ENCODE peak calls at places on chromosomes 7 and 10, in nine cellular contexts. I, G, O, B, N, A, T, X and Z are unnamed samples.

GRCh38 chr10:21488954-21489446 is 36.5 kb downstream of the SKIDA1 start:
- DNase-seq in B (no peak), N (no peak), I (no peak), T (no peak), O (no peak), X (no peak), A (no peak), G (no peak), Z (no peak)

GRCh38 chr7:15784694-15785030 is 98.2 kb upstream of the MEOX2 start:
- DNase-seq in T (no peak), O (no peak), N (no peak), A (no peak), I (no peak), G (no peak), X (no peak), B (no peak), Z (no peak)

GRCh38 chr10:22158426-22158825 is 59.4 kb downstream of the EBLN1 start:
- DNase-seq in T (no peak), I (no peak), G (no peak), N (peak; percentile 63), A (no peak), B (no peak), X (no peak), O (no peak), Z (no peak)

GRCh38 chr10:15370212-15370740 is 813 bp downstream of the FAM171A1 start:
- DNase-seq in B (peak; percentile 35), N (peak; percentile 30), T (peak; percentile 21), A (no peak), G (no peak), O (peak; percentile 79), I (no peak), X (no peak), Z (no peak)

GRCh38 chr7:135712182-135712782 is 15.7 kb downstream of the SLC13A4 start:
- DNase-seq in T (no peak), G (no peak), I (no peak), X (no peak), A (no peak), O (peak; percentile 81), B (no peak), N (no peak), Z (no peak)

GRCh38 chr7:33961948-33962347 is 56.6 kb downstream of the BMPER start:
- DNase-seq in N (peak; percentile 20), T (no peak), A (no peak), G (no peak), X (no peak), B (no peak), O (no peak), I (no peak), Z (no peak)

GRCh38 chr7:12637819-12638592 is 49.4 kb upstream of the ARL4A start:
- DNase-seq in T (no peak), G (no peak), I (no peak), N (no peak), X (no peak), A (no peak), B (no peak), O (peak; percentile 19), Z (no peak)

GRCh38 chr7:13851756-13852155 is 137.7 kb downstream of the ETV1 start:
- DNase-seq in B (no peak), T (no peak), O (peak; percentile 33), N (peak; percentile 26), X (no peak), A (no peak), G (no peak), I (no peak), Z (no peak)

GRCh38 chr10:43322321-43322720 is 49.1 kb upstream of the FXYD4 start:
- DNase-seq in A (no peak), T (no peak), O (no peak), I (no peak), X (no peak), N (no peak), B (no peak), G (no peak), Z (no peak)

GRCh38 chr7:155181768-155182167 is 111.6 kb downstream of the HTR5A start:
- DNase-seq in G (no peak), B (no peak), X (no peak), I (no peak), N (no peak), T (no peak), O (no peak), A (no peak), Z (no peak)

GRCh38 chr7:27901028-27901760 is 161.2 kb downstream of the TAX1BP1 start:
- DNase-seq in G (no peak), T (peak; percentile 19), I (no peak), A (peak; percentile 40), B (no peak), X (peak; percentile 28), N (peak; percentile 54), O (no peak), Z (no peak)

DNA sequence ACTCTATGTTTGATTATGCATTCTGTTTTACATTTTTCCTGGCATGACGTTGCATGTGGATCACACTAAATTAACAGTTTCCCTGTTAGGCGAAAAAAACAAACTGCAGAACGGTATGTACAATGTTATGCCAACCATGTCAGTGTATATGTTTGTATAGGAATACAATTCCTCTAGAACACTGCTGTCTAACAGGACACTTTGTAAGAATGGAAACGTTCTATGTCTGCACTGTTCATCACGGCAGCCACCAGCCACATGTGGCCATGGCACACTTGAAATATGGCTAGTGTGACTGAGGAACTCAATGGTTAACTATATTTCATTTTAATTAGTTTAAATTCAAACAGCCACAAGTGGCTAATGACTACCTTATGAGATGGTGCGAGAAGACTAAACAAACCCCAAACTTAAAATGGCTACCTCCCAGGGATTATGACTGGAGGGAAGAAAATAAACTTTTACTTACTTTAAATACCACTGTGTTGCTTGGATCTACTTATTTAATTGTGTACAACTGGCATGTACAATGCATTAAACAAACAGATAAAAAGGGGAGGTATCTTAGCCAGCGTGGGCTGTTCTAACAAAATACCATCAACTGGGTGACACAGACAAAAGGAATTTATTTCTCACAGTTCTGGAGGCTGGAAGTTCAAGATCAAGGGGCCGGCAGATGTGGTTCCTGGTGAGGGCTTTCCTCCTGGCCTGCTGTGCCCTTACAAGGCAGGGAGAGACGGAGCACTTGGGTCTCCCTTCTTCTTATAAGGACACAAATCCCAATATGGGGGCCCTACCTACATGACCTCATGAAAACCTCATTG is 281.3 kb upstream of the KLF14 start:
- DNase-seq in X (peak; percentile 76), A (no peak), B (no peak), T (no peak), G (no peak), O (no peak), N (peak; percentile 76), I (no peak), Z (no peak)
- H3K27ac ChIP-seq in X (peak overlapping the region; percentile 5), A (peak overlapping the region; percentile 15), B (no peak overlapping the region), T (peak overlapping the region; percentile 24), G (peak overlapping the region; percentile 48), O (no peak overlapping the region), N (no peak overlapping the region), I (no peak overlapping the region), Z (no peak overlapping the region)

GRCh38 chr7:26688388-26688787 is 176.0 kb downstream of the SKAP2 start:
- DNase-seq in I (no peak), N (no peak), A (no peak), B (no peak), G (no peak), X (no peak), T (no peak), O (no peak), Z (no peak)

GRCh38 chr7:26691886-26692285 is 172.5 kb downstream of the SKAP2 start:
- DNase-seq in N (no peak), B (no peak), A (no peak), G (no peak), I (no peak), O (no peak), X (no peak), T (no peak), Z (no peak)

GRCh38 chr7:26690135-26690534 is 174.3 kb downstream of the SKAP2 start:
- DNase-seq in G (no peak), N (no peak), O (no peak), I (no peak), A (no peak), B (no peak), T (peak; percentile 25), X (no peak), Z (no peak)

GRCh38 chr7:26686448-26686981 is 177.9 kb downstream of the SKAP2 start:
- DNase-seq in G (peak; percentile 38), B (peak; percentile 21), N (peak; percentile 50), X (peak; percentile 63), O (peak; percentile 17), T (peak; percentile 31), I (no peak), A (peak; percentile 42), Z (no peak)

DNA sequence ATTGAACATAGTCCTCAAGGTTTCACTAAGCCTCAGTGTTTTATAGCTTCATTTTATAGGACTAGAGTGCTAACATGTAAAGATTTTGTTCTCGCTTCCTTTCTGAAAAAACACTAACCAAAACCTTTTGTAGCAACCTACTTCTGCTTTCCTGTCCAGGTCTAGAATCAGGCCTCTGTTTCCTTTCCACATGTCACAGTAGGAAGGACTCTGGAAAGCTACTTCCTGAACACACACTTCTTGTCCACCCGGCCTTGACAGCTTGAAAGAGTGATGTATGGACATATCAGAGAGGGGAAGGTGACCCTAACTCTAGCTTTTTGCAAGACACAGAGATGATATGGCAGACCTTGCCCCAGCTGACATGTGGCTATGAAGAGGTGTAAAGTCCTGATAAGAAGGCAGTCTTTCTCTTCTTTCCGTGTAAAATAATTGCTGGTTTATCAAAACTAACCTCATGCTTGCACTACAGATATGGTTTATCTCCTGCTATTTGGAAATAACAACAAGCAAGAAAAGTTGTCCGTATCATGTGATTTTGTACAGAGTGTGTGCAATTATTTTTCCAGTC is 175.4 kb downstream of the SKAP2 start:
- DNase-seq in A (no peak), I (no peak), T (no peak), O (no peak), B (no peak), X (no peak), G (no peak), N (no peak), Z (no peak)
- H3K27ac ChIP-seq in A (no peak overlapping the region), I (no peak overlapping the region), T (no peak overlapping the region), O (no peak overlapping the region), B (no peak overlapping the region), X (no peak overlapping the region), G (no peak overlapping the region), N (no peak overlapping the region), Z (no peak overlapping the region)

DNA sequence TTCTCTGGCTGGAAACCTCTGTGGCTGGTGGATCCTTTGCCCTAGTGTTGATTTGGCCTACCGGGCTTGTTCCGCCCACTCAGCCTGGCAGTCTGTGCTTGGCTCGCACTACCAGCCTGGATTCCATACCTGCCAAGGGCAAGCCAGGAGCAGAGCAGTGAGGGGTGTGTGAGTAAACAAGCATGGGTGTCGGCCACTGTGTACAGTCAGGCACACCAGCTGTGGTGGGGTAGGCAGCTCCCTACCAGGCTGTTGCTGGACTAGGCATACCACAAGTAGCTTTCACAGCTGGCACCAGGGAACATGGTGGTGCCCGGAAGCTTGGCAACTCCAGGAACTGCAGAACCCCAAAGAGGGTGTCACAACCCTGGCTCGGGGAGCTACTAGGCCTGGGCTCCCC is 942.9 kb upstream of the LRRN3 start:
- DNase-seq in X (no peak), B (no peak), T (no peak), A (no peak), G (no peak), I (no peak), N (no peak), O (no peak), Z (no peak)
- H3K27ac ChIP-seq in X (no peak overlapping the region), B (no peak overlapping the region), T (no peak overlapping the region), A (no peak overlapping the region), G (no peak overlapping the region), I (no peak overlapping the region), N (no peak overlapping the region), O (no peak overlapping the region), Z (no peak overlapping the region)

DNA sequence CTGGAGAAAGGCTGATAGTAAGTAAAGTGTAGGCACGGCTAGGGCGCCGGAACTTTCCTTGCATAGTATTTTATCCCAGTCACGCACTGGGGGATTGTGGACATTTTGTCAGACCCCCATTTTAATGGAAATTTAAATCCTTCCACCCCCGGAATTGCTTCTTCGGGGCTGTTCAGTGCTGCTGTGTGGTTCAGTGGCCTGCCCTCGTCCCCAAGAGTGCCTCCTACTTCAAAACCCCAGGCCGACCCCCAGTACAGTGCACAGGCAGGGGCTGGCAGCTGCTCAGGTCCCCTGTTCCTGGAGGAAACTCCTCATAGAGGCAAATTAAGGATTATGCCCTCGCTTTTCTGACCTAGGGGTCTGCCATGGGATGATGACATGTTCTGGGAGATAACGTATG is 94.4 kb downstream of the PTPRE start:
- DNase-seq in O (no peak), A (no peak), N (no peak), X (no peak), G (no peak), B (no peak), T (no peak), I (no peak), Z (no peak)
- H3K27ac ChIP-seq in O (no peak overlapping the region), A (no peak overlapping the region), N (no peak overlapping the region), X (no peak overlapping the region), G (no peak overlapping the region), B (peak overlapping the region; percentile 87), T (no peak overlapping the region), I (no peak overlapping the region), Z (no peak overlapping the region)